ENCODE peak calls at places on chromosomes 13 and 19, in seven cellular contexts. One of them, this sample, is unnamed.

GRCh38 chr13:30375436-30375835 is 46.9 kb upstream of the UBE2L5 start:
- DNase-seq in stimulated activated CD8-positive, alpha-beta memory T cell treated with anti-CD3 and anti-CD28 coated beads, Interleukin-7, amount 100 ng/mL, for 1 hour: no peak
- DNase-seq in NCI-H1092: peak
- DNase-seq in neural crest cell: no peak
- DNase-seq in left cardiac atrium: no peak
- DNase-seq in DMS153: no peak
- DNase-seq in right lobe of liver: no peak
- DNase-seq in this sample: no peak

GRCh38 chr19:41894350-41894749 is 11.4 kb downstream of the ARHGEF1 start:
- DNase-seq in stimulated activated CD8-positive, alpha-beta memory T cell treated with anti-CD3 and anti-CD28 coated beads, Interleukin-7, amount 100 ng/mL, for 1 hour: no peak
- DNase-seq in NCI-H1092: no peak
- DNase-seq in neural crest cell: no peak
- DNase-seq in left cardiac atrium: no peak
- DNase-seq in DMS153: no peak
- DNase-seq in right lobe of liver: no peak
- DNase-seq in this sample: no peak

GRCh38 chr13:72839831-72840426 is 58.0 kb downstream of the PIBF1 start:
- DNase-seq in stimulated activated CD8-positive, alpha-beta memory T cell treated with anti-CD3 and anti-CD28 coated beads, Interleukin-7, amount 100 ng/mL, for 1 hour: no peak
- DNase-seq in NCI-H1092: peak
- DNase-seq in neural crest cell: peak
- DNase-seq in left cardiac atrium: peak
- DNase-seq in DMS153: peak
- DNase-seq in right lobe of liver: peak
- DNase-seq in this sample: peak

GRCh38 chr19:18173054-18173571 is 500 bp upstream of the IFI30 start:
- DNase-seq in stimulated activated CD8-positive, alpha-beta memory T cell treated with anti-CD3 and anti-CD28 coated beads, Interleukin-7, amount 100 ng/mL, for 1 hour: no peak
- DNase-seq in NCI-H1092: no peak
- DNase-seq in neural crest cell: no peak
- DNase-seq in left cardiac atrium: peak
- DNase-seq in DMS153: no peak
- DNase-seq in right lobe of liver: no peak
- DNase-seq in this sample: no peak

GRCh38 chr13:98442391-98443230 is 134.3 kb downstream of the STK24 start:
- DNase-seq in stimulated activated CD8-positive, alpha-beta memory T cell treated with anti-CD3 and anti-CD28 coated beads, Interleukin-7, amount 100 ng/mL, for 1 hour: no peak
- DNase-seq in NCI-H1092: no peak
- DNase-seq in neural crest cell: no peak
- DNase-seq in left cardiac atrium: no peak
- DNase-seq in DMS153: no peak
- DNase-seq in right lobe of liver: no peak
- DNase-seq in this sample: no peak

GRCh38 chr13:77565635-77566034 is 30.1 kb downstream of the SCEL start:
- DNase-seq in stimulated activated CD8-positive, alpha-beta memory T cell treated with anti-CD3 and anti-CD28 coated beads, Interleukin-7, amount 100 ng/mL, for 1 hour: no peak
- DNase-seq in NCI-H1092: peak
- DNase-seq in neural crest cell: no peak
- DNase-seq in left cardiac atrium: no peak
- DNase-seq in DMS153: peak
- DNase-seq in right lobe of liver: no peak
- DNase-seq in this sample: no peak

GRCh38 chr13:35342440-35342839 is 134.0 kb downstream of the MAB21L1 start:
- DNase-seq in stimulated activated CD8-positive, alpha-beta memory T cell treated with anti-CD3 and anti-CD28 coated beads, Interleukin-7, amount 100 ng/mL, for 1 hour: no peak
- DNase-seq in NCI-H1092: no peak
- DNase-seq in neural crest cell: no peak
- DNase-seq in left cardiac atrium: no peak
- DNase-seq in DMS153: no peak
- DNase-seq in right lobe of liver: no peak
- DNase-seq in this sample: no peak

GRCh38 chr13:98530236-98530635 is 46.7 kb downstream of the STK24 start:
- DNase-seq in stimulated activated CD8-positive, alpha-beta memory T cell treated with anti-CD3 and anti-CD28 coated beads, Interleukin-7, amount 100 ng/mL, for 1 hour: no peak
- DNase-seq in NCI-H1092: no peak
- DNase-seq in neural crest cell: no peak
- DNase-seq in left cardiac atrium: no peak
- DNase-seq in DMS153: no peak
- DNase-seq in right lobe of liver: no peak
- DNase-seq in this sample: no peak

This sample was measured in AG04450.